ENCODE peak calls at places on chromosome 6, in ten cellular contexts. P is body of pancreas, L is H54, V is tibial nerve, Y is vagina, K is HepG2, A is A549, N is adrenal gland, B is spleen, G is stomach. M is an unnamed sample.

GRCh38 chr6:82017316-82017715 is 230.2 kb downstream of the IBTK start:
- DNase-seq in Y (no peak), K (peak; percentile 79), G (no peak), P (peak; percentile 48), N (peak; percentile 85), A (peak; percentile 71), B (no peak), V (peak; percentile 79), L (no peak), M (no peak)

GRCh38 chr6:4415549-4415948 is 280.2 kb upstream of the ECI2 start:
- DNase-seq in N (no peak), P (no peak), A (no peak), G (no peak), K (no peak), B (no peak), V (no peak), L (no peak), Y (no peak), M (no peak)

GRCh38 chr6:111517965-111518364 is 34.9 kb upstream of the REV3L start:
- DNase-seq in B (no peak), Y (no peak), G (no peak), V (no peak), K (no peak), A (peak; percentile 4), P (no peak), N (no peak), L (no peak), M (no peak)

GRCh38 chr6:154522576-154522975 is 12.1 kb upstream of the CNKSR3 start:
- DNase-seq in Y (no peak), G (no peak), P (no peak), V (no peak), L (no peak), K (no peak), N (no peak), A (no peak), B (no peak), M (no peak)

GRCh38 chr6:85460951-85461805 is 11.3 kb downstream of the NT5E start:
- DNase-seq in A (no peak), N (no peak), Y (no peak), B (no peak), P (no peak), G (no peak), L (no peak), V (no peak), K (peak; percentile 45), M (no peak)

GRCh38 chr6:41767112-41767946 is 12.4 kb downstream of the FRS3 start:
- DNase-seq in B (no peak), K (peak; percentile 82), N (peak; percentile 92), L (peak; percentile 68), V (peak; percentile 34), P (peak; percentile 78), A (peak; percentile 26), G (peak; percentile 86), Y (no peak), M (peak; percentile 95)

GRCh38 chr6:30829639-30830250 is 54.6 kb upstream of the DDR1 start:
- DNase-seq in K (peak; percentile 63), G (no peak), L (no peak), Y (no peak), B (no peak), V (no peak), A (no peak), N (no peak), P (no peak), M (no peak)

GRCh38 chr6:167850792-167851191 is 24.1 kb downstream of the AFDN start:
- DNase-seq in A (no peak), N (no peak), L (no peak), G (no peak), B (no peak), K (no peak), V (no peak), Y (no peak), P (no peak), M (no peak)

GRCh38 chr6:74753883-74754600 is 451.8 kb downstream of the COL12A1 start:
- DNase-seq in L (no peak), N (no peak), B (no peak), G (no peak), V (no peak), P (no peak), Y (no peak), K (no peak), A (no peak), M (no peak)

GRCh38 chr6:79872986-79873385 is 74.4 kb downstream of the ELOVL4 start:
- DNase-seq in A (peak; percentile 2), L (no peak), Y (no peak), N (no peak), P (no peak), K (no peak), V (no peak), B (no peak), G (no peak), M (no peak)

GRCh38 chr6:168227840-168228239 is 91.7 kb downstream of the DACT2 start:
- DNase-seq in Y (no peak), B (no peak), V (no peak), N (no peak), L (no peak), K (no peak), G (no peak), P (no peak), A (no peak), M (no peak)

GRCh38 chr6:155894758-155895157 is 439.1 kb upstream of the NOX3 start:
- DNase-seq in B (no peak), K (no peak), G (no peak), Y (no peak), L (no peak), V (no peak), A (no peak), P (no peak), N (no peak), M (no peak)

GRCh38 chr6:29685718-29686326 is 4.9 kb upstream of the ZFP57 start:
- DNase-seq in N (peak; percentile 13), B (no peak), A (no peak), V (no peak), K (no peak), P (no peak), Y (no peak), L (no peak), G (no peak), M (peak; percentile 6)

GRCh38 chr6:152248987-152249386 is 388.2 kb downstream of the SYNE1 start:
- DNase-seq in L (no peak), G (no peak), Y (no peak), V (no peak), P (no peak), K (no peak), B (no peak), A (no peak), N (no peak), M (no peak)

GRCh38 chr6:36760685-36761435 is 63.2 kb downstream of the RAB44 start:
- DNase-seq in A (no peak), P (no peak), K (no peak), B (no peak), Y (no peak), V (no peak), N (no peak), G (no peak), L (no peak), M (no peak)

GRCh38 chr6:113980937-113981554 is 10.1 kb upstream of the HDAC2 start:
- DNase-seq in K (peak; percentile 45), G (no peak), A (peak; percentile 23), P (no peak), N (peak; percentile 10), L (no peak), V (no peak), B (no peak), Y (no peak), M (peak; percentile 22)

GRCh38 chr6:166752097-166752496 is 125.0 kb upstream of the RPS6KA2 start:
- DNase-seq in V (no peak), N (no peak), B (no peak), G (no peak), L (no peak), A (no peak), Y (no peak), P (no peak), K (no peak), M (no peak)

GRCh38 chr6:153083869-153084268 is 47.2 kb downstream of the RGS17 start:
- DNase-seq in L (no peak), B (no peak), A (no peak), K (no peak), N (no peak), Y (no peak), G (no peak), V (no peak), P (no peak), M (peak; percentile 45)

GRCh38 chr6:87993331-87993730 is 54.3 kb upstream of the SPACA1 start:
- DNase-seq in K (no peak), B (no peak), P (no peak), Y (no peak), N (no peak), L (no peak), A (no peak), G (no peak), V (no peak), M (no peak)

GRCh38 chr6:135260612-135261011 is 79.5 kb downstream of the MYB start:
- DNase-seq in G (no peak), K (no peak), N (no peak), P (no peak), A (no peak), L (no peak), B (no peak), Y (no peak), V (no peak), M (no peak)
- TF ChIP-seq POLR2A in G (no peak), K (no peak), N (no peak), P (no peak), A (no peak), L (no peak), B (no peak), Y (no peak), V (no peak), M (no peak)

GRCh38 chr6:132445201-132445951 is 44.1 kb upstream of the MOXD1 start:
- DNase-seq in V (no peak), K (no peak), P (no peak), A (peak; percentile 55), B (no peak), L (peak; percentile 8), G (no peak), N (no peak), Y (no peak), M (no peak)
- TF ChIP-seq POLR2A in V (no peak), K (no peak), P (no peak), A (no peak), B (no peak), L (no peak), G (no peak), N (no peak), Y (no peak), M (no peak)

DNA sequence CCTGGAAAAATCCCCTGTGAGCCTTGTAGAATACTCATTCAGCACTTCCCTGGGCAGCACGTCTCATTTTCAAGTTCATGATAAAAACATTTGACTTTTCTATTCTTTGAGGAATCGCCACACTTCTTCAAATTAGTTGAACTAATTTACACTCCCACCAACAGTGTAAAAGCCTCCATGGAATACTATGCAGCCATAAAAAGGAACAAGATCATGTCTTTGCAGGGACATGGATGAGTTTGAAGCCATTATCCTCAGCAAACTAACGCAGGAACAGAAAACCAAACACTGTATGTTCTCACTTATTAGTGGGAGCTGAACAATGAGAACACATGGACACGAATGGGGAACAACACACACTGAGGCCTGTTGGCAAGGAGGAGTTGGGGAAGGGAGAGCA is 102.0 kb upstream of the HEY2 start:
- DNase-seq in P (no peak), V (no peak), G (no peak), Y (no peak), K (no peak), L (no peak), A (no peak), B (no peak), N (no peak), M (no peak)
- TF ChIP-seq POLR2A in P (no peak), V (no peak), G (no peak), Y (no peak), K (no peak), L (no peak), A (no peak), B (no peak), N (no peak), M (no peak)

GRCh38 chr6:159686697-159687096 is 6.3 kb downstream of the SOD2 start:
- DNase-seq in K (no peak), B (no peak), Y (no peak), N (no peak), L (no peak), P (no peak), A (no peak), G (no peak), V (no peak), M (peak; percentile 20)
- TF ChIP-seq POLR2A in K (no peak), B (no peak), Y (no peak), N (no peak), L (no peak), P (peak; percentile 4), A (no peak), G (no peak), V (no peak), M (peak; percentile 32)

M was measured in erythroblast.